ENCODE peak calls at places on chromosomes 4 and X, in six cellular contexts. One of them, this sample, is unnamed.

GRCh38 chr4:87188063-87188462 is 32.4 kb downstream of the KLHL8 start:
- DNase-seq in ovary: no peak
- DNase-seq in tibial nerve: no peak
- DNase-seq in A549: no peak
- DNase-seq in upper lobe of right lung: no peak
- DNase-seq in thoracic aorta: no peak
- DNase-seq in this sample: no peak

GRCh38 chrX:48515842-48516241 is 5.8 kb upstream of the EBP start:
- DNase-seq in thoracic aorta: no peak
- DNase-seq in upper lobe of right lung: no peak
- DNase-seq in tibial nerve: no peak
- DNase-seq in ovary: no peak
- DNase-seq in A549: no peak
- DNase-seq in this sample: no peak

GRCh38 chr4:108979754-108980153 is 216.9 kb upstream of the ETNPPL start:
- DNase-seq in upper lobe of right lung: no peak
- DNase-seq in thoracic aorta: no peak
- DNase-seq in tibial nerve: no peak
- DNase-seq in A549: no peak
- DNase-seq in ovary: no peak
- DNase-seq in this sample: no peak

GRCh38 chr4:36547383-36547782 is 266.0 kb downstream of the DTHD1 start:
- DNase-seq in upper lobe of right lung: no peak
- DNase-seq in A549: no peak
- DNase-seq in tibial nerve: no peak
- DNase-seq in ovary: no peak
- DNase-seq in thoracic aorta: no peak
- DNase-seq in this sample: no peak

GRCh38 chr4:168484626-168485025 is 4.3 kb upstream of the DDX60L start:
- DNase-seq in thoracic aorta: no peak
- DNase-seq in upper lobe of right lung: no peak
- DNase-seq in ovary: no peak
- DNase-seq in A549: no peak
- DNase-seq in tibial nerve: no peak
- DNase-seq in this sample: peak

GRCh38 chrX:154735695-154736393 is 15.0 kb downstream of the GAB3 start:
- DNase-seq in thoracic aorta: no peak
- DNase-seq in ovary: no peak
- DNase-seq in tibial nerve: no peak
- DNase-seq in upper lobe of right lung: peak
- DNase-seq in A549: peak
- DNase-seq in this sample: peak

GRCh38 chr4:113972781-113973180 is 6.7 kb downstream of the ARSJ start:
- DNase-seq in tibial nerve: no peak
- DNase-seq in upper lobe of right lung: no peak
- DNase-seq in ovary: no peak
- DNase-seq in thoracic aorta: no peak
- DNase-seq in A549: no peak
- DNase-seq in this sample: no peak

GRCh38 chr4:12211636-12212035 is 782.9 kb upstream of the HS3ST1 start:
- DNase-seq in thoracic aorta: no peak
- DNase-seq in upper lobe of right lung: no peak
- DNase-seq in tibial nerve: no peak
- DNase-seq in A549: no peak
- DNase-seq in ovary: no peak
- DNase-seq in this sample: no peak

GRCh38 chr4:40530961-40531635 is 98.6 kb downstream of the RBM47 start:
- DNase-seq in tibial nerve: no peak
- DNase-seq in upper lobe of right lung: no peak
- DNase-seq in ovary: no peak
- DNase-seq in A549: peak
- DNase-seq in thoracic aorta: no peak
- DNase-seq in this sample: no peak

GRCh38 chrX:94751611-94752010 is 1077.6 kb downstream of the FAM133A start:
- DNase-seq in A549: no peak
- DNase-seq in tibial nerve: no peak
- DNase-seq in upper lobe of right lung: no peak
- DNase-seq in ovary: no peak
- DNase-seq in thoracic aorta: no peak
- DNase-seq in this sample: no peak

GRCh38 chrX:110569506-110569905 is 210.9 kb downstream of the RTL9 start:
- DNase-seq in A549: no peak
- DNase-seq in upper lobe of right lung: no peak
- DNase-seq in ovary: no peak
- DNase-seq in thoracic aorta: no peak
- DNase-seq in tibial nerve: no peak
- DNase-seq in this sample: no peak

GRCh38 chr4:174318829-174319764 is 35.4 kb downstream of the CEP44 start:
- DNase-seq in ovary: no peak
- DNase-seq in upper lobe of right lung: no peak
- DNase-seq in tibial nerve: no peak
- DNase-seq in A549: peak
- DNase-seq in thoracic aorta: no peak
- DNase-seq in this sample: no peak

GRCh38 chrX:97446298-97446882 is 562.7 kb downstream of the RPA4 start:
- DNase-seq in tibial nerve: no peak
- DNase-seq in upper lobe of right lung: no peak
- DNase-seq in A549: no peak
- DNase-seq in ovary: no peak
- DNase-seq in thoracic aorta: no peak
- DNase-seq in this sample: no peak

GRCh38 chr4:1772869-1773538 is 20.1 kb upstream of the FGFR3 start:
- DNase-seq in thoracic aorta: no peak
- DNase-seq in upper lobe of right lung: no peak
- DNase-seq in ovary: no peak
- DNase-seq in A549: no peak
- DNase-seq in tibial nerve: no peak
- DNase-seq in this sample: no peak

GRCh38 chr4:1770791-1771231 is 22.3 kb upstream of the FGFR3 start:
- DNase-seq in ovary: no peak
- DNase-seq in thoracic aorta: no peak
- DNase-seq in A549: no peak
- DNase-seq in upper lobe of right lung: no peak
- DNase-seq in tibial nerve: no peak
- DNase-seq in this sample: no peak

GRCh38 chr4:1773754-1774153 is 19.3 kb upstream of the FGFR3 start:
- DNase-seq in upper lobe of right lung: no peak
- DNase-seq in thoracic aorta: no peak
- DNase-seq in A549: no peak
- DNase-seq in ovary: no peak
- DNase-seq in tibial nerve: no peak
- DNase-seq in this sample: no peak

GRCh38 chr4:1770245-1770644 is 22.8 kb upstream of the FGFR3 start:
- DNase-seq in tibial nerve: no peak
- DNase-seq in thoracic aorta: no peak
- DNase-seq in A549: no peak
- DNase-seq in upper lobe of right lung: no peak
- DNase-seq in ovary: no peak
- DNase-seq in this sample: no peak

GRCh38 chr4:1771555-1772305 is 21.4 kb upstream of the FGFR3 start:
- DNase-seq in tibial nerve: no peak
- DNase-seq in ovary: no peak
- DNase-seq in upper lobe of right lung: no peak
- DNase-seq in thoracic aorta: no peak
- DNase-seq in A549: no peak
- DNase-seq in this sample: no peak
- TF ChIP-seq CTCF in tibial nerve: no peak
- TF ChIP-seq CTCF in ovary: no peak
- TF ChIP-seq CTCF in upper lobe of right lung: no peak
- TF ChIP-seq CTCF in thoracic aorta: no peak
- TF ChIP-seq CTCF in A549: no peak
- TF ChIP-seq CTCF in this sample: no peak

DNA sequence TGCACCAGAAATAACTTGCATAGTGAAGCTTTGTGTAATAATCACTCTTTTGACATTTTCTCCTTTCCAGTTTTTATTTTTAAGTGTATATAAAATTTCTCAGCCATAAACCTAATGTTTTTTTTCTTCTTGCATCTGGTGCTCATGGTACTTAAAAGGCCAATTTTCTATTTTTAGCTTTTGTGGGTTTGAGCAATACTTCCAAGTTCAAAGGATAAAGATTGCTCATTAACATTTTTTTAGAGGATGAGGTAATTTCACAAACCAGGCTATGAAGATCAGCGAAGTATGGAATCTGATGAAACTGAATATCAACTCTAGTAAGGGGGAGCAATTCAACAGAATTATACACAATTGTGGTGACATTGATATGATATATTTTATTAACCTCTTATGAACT is 25.8 kb upstream of the KLHL34 start:
- DNase-seq in tibial nerve: no peak
- DNase-seq in upper lobe of right lung: no peak
- DNase-seq in ovary: no peak
- DNase-seq in thoracic aorta: no peak
- DNase-seq in A549: no peak
- DNase-seq in this sample: no peak
- H3K4me3 ChIP-seq in tibial nerve: no peak
- H3K4me3 ChIP-seq in upper lobe of right lung: no peak
- H3K4me3 ChIP-seq in ovary: no peak
- H3K4me3 ChIP-seq in thoracic aorta: no peak
- H3K4me3 ChIP-seq in A549: no peak
- H3K4me3 ChIP-seq in this sample: no peak

DNA sequence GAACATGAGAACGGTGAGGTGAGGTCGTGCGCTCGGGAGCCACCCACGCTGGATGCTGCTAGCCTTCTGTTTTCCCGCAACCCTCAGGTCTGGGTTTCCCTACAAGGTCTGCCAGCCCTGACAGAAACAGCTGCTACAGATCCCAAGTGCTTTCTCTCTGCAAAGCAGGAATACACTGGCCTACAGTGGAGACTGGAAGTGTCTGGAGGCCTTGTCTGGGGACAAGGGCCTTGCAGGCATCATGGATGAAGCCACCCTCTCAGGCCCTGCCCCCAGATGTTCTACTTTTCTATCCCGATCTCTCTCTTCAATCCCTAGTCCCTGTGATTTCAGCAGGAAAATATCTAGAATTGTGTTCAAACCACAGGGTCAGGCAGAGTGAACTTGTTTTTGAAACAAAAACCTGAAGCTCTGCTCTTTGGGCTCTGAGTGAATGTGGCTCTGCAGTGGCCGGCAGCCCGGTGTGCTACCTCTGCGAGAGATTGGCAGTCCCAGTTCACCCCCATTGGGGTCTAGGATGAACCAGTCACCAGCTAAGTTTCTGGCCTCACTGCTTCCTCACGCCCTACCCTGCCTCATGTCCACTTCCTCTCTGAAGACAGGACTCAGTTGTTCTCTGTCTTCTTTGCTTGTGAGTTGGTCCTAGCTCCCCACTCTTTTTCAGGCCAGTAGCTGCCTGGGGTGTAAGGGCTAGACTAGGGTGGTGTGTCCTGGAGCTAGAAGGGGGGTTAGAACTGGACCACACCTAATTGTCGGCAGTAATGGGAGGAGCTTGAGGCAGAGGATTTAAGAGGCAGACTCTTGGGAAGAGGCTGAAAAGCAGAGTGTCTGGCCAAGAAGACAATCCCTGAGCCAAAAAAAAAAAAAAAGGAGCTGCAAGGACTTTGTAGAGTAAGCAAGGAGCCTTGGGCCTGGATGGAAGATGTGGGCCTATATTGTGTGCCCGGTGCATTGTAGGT is 89.5 kb downstream of the RTL5 start:
- DNase-seq in ovary: peak
- DNase-seq in A549: no peak
- DNase-seq in tibial nerve: no peak
- DNase-seq in upper lobe of right lung: no peak
- DNase-seq in thoracic aorta: no peak
- DNase-seq in this sample: no peak
- H3K27ac ChIP-seq in ovary: peak
- H3K27ac ChIP-seq in A549: no peak
- H3K27ac ChIP-seq in tibial nerve: no peak
- H3K27ac ChIP-seq in upper lobe of right lung: no peak
- H3K27ac ChIP-seq in thoracic aorta: peak
- H3K27ac ChIP-seq in this sample: no peak

DNA sequence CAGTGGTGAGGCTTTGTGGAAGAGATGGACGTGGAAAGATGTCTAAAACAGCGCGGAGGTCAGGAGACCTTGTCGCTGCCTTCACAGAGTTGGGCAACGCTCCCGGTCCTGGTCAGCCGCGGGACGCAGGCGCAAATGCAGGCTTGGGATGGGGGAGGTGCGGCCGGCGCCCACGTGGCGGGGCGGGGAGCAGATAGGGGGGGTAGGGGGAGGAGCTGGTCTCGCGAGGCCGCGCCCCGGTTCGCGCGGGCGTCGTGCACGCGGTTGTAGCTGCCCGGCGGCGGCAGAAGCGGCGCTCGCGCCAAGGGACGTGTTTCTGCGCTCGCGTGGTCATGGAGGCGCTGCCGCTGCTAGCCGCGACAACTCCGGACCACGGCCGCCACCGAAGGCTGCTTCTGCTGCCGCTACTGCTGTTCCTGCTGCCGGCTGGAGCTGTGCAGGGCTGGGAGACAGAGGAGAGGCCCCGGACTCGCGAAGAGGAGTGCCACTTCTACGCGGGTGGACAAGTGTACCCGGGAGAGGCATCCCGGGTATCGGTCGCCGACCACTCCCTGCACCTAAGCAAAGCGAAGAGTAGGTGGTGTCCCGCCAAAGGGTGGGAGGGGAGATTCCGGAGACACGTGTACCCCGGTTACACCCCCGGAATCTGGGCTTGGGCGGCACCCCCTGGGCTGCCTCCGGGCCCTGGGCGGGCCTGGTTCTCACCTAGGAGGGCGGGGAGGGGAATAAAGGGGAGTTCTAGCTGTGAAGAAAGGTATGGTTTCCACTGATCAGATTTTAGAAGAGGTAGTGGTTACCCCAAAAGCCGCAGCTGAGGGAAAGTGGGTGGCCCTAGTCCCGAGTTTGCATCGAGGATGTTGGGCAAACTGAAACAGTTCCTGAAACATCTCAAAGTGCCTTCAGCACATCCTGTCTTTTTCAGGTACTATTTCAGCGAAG is at the start of gene PRDX4:
- DNase-seq in A549: peak
- DNase-seq in upper lobe of right lung: peak
- DNase-seq in ovary: peak
- DNase-seq in thoracic aorta: peak
- DNase-seq in tibial nerve: peak
- DNase-seq in this sample: peak
- TF ChIP-seq CTCF in A549: no peak
- TF ChIP-seq CTCF in upper lobe of right lung: no peak
- TF ChIP-seq CTCF in ovary: no peak
- TF ChIP-seq CTCF in thoracic aorta: no peak
- TF ChIP-seq CTCF in tibial nerve: no peak
- TF ChIP-seq CTCF in this sample: no peak

GRCh38 chrX:11741574-11741973 is 16.5 kb upstream of the MSL3 start:
- DNase-seq in ovary: no peak
- DNase-seq in A549: no peak
- DNase-seq in upper lobe of right lung: no peak
- DNase-seq in thoracic aorta: no peak
- DNase-seq in tibial nerve: no peak
- DNase-seq in this sample: no peak
- H3K4me3 ChIP-seq in ovary: no peak
- H3K4me3 ChIP-seq in A549: no peak
- H3K4me3 ChIP-seq in upper lobe of right lung: no peak
- H3K4me3 ChIP-seq in thoracic aorta: no peak
- H3K4me3 ChIP-seq in tibial nerve: no peak
- H3K4me3 ChIP-seq in this sample: no peak

This sample was measured in brain microvascular endothelial cell.